ENCODE peak calls at places on chromosomes 4 and X, in ten cellular contexts. I is transverse colon, U is SK-N-SH, C is Panc1, L is breast epithelium, B is esophagus muscularis mucosa, Z is sigmoid colon, A is HepG2, H is upper lobe of left lung, T is vagina. S is an unnamed sample.

GRCh38 chrX:143580266-143580665 is 55.6 kb downstream of the SLITRK4 start:
- DNase-seq in I (no peak), U (no peak), C (no peak), L (no peak), B (no peak), Z (no peak), A (no peak), H (no peak), T (no peak), S (no peak)

GRCh38 chr4:101192244-101192643 is 155.1 kb downstream of the PPP3CA start:
- DNase-seq in I (no peak), U (no peak), C (no peak), L (no peak), B (no peak), Z (no peak), A (peak; percentile 69), H (no peak), T (no peak), S (no peak)

GRCh38 chr4:10094841-10095240 is 21.8 kb downstream of the WDR1 start:
- DNase-seq in I (no peak), U (no peak), C (no peak), L (no peak), B (no peak), Z (no peak), A (no peak), H (no peak), T (no peak), S (no peak)

GRCh38 chr4:521636-522330 is 22.8 kb downstream of the PIGG start:
- DNase-seq in I (no peak), U (no peak), C (no peak), L (no peak), B (no peak), Z (no peak), A (no peak), H (no peak), T (no peak), S (peak; percentile 54)

GRCh38 chrX:794311-794710 is 163.7 kb downstream of the SHOX start:
- DNase-seq in I (no peak), U (no peak), C (no peak), L (no peak), B (no peak), Z (no peak), A (no peak), H (no peak), T (peak; percentile 64), S (no peak)

GRCh38 chr4:1976416-1977352 is 32.1 kb downstream of the NELFA start:
- DNase-seq in I (no peak), U (no peak), C (no peak), L (no peak), B (no peak), Z (no peak), A (no peak), H (no peak), T (no peak), S (peak; percentile 48)

GRCh38 chr4:104420766-104421165 is 73.9 kb downstream of the CXXC4 start:
- DNase-seq in I (no peak), U (no peak), C (no peak), L (no peak), B (no peak), Z (no peak), A (no peak), H (no peak), T (no peak), S (no peak)

GRCh38 chrX:49960061-49960460 is 37.7 kb downstream of the CLCN5 start:
- DNase-seq in I (no peak), U (no peak), C (no peak), L (no peak), B (no peak), Z (no peak), A (no peak), H (no peak), T (no peak), S (no peak)

DNA sequence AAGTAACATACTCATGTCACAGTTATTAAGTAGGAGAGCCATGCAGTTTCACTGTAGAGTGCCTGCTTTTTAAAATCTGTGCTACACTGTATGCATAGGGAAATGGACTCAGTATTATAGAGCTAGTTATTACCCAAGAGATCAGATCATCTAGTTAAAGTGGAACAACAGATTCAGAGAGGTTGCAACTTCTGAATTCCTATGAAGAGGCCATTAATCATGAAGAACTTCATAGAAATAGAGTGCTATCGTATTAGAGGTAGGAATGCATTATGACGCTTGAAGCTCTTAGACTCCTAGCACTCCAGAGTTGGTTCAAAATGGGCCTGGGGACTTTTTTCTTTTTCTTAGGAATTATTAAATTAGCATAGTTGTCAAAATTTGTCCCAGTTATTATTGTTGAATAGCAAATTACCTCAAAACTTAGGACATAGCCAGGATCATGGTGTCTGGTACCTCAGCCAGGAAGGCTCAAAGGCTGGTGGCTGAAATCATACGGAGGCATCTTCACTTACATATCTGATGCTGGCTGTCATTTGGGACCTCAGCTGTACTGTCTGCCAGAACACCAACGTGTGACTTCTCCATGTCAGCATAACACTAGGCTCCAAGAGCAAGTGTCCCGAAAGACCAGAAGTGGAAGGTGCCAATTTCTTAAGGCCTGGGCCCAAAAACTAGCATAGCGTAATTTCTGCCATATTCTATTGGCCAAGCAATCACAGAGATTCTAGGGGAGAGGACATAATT is 125.7 kb downstream of the STAG2 start:
- DNase-seq in I (no peak), U (no peak), C (no peak), L (no peak), B (no peak), Z (no peak), A (no peak), H (no peak), T (no peak), S (no peak)
- H3K36me3 ChIP-seq in I (no peaks in the 10 kb centered on the region), U (peaks cover 50% of the 10 kb centered on the region), C (peaks cover 37% of the 10 kb centered on the region), L (no peaks in the 10 kb centered on the region), B (peaks cover 44% of the 10 kb centered on the region), Z (peaks cover 61% of the 10 kb centered on the region), A (peaks cover 31% of the 10 kb centered on the region), H (no peaks in the 10 kb centered on the region), T (no peaks in the 10 kb centered on the region), S (peaks cover 59% of the 10 kb centered on the region)

GRCh38 chr4:81030617-81031388 is at the start of gene BMP3:
- DNase-seq in I (peak; percentile 73), U (no peak), C (no peak), L (no peak), B (no peak), Z (peak; percentile 86), A (no peak), H (peak; percentile 91), T (no peak), S (peak; percentile 73)

GRCh38 chr4:81032174-81032551 is 1.7 kb downstream of the BMP3 start:
- DNase-seq in I (no peak), U (no peak), C (no peak), L (no peak), B (no peak), Z (no peak), A (no peak), H (no peak), T (no peak), S (no peak)

GRCh38 chr4:81031389-81032173 is 1.1 kb downstream of the BMP3 start:
- DNase-seq in I (no peak), U (peak; percentile 8), C (no peak), L (no peak), B (no peak), Z (no peak), A (no peak), H (no peak), T (no peak), S (peak; percentile 74)

GRCh38 chr4:81030061-81030616 is 369 bp upstream of the BMP3 start:
- DNase-seq in I (no peak), U (no peak), C (no peak), L (no peak), B (no peak), Z (no peak), A (no peak), H (no peak), T (no peak), S (no peak)

DNA sequence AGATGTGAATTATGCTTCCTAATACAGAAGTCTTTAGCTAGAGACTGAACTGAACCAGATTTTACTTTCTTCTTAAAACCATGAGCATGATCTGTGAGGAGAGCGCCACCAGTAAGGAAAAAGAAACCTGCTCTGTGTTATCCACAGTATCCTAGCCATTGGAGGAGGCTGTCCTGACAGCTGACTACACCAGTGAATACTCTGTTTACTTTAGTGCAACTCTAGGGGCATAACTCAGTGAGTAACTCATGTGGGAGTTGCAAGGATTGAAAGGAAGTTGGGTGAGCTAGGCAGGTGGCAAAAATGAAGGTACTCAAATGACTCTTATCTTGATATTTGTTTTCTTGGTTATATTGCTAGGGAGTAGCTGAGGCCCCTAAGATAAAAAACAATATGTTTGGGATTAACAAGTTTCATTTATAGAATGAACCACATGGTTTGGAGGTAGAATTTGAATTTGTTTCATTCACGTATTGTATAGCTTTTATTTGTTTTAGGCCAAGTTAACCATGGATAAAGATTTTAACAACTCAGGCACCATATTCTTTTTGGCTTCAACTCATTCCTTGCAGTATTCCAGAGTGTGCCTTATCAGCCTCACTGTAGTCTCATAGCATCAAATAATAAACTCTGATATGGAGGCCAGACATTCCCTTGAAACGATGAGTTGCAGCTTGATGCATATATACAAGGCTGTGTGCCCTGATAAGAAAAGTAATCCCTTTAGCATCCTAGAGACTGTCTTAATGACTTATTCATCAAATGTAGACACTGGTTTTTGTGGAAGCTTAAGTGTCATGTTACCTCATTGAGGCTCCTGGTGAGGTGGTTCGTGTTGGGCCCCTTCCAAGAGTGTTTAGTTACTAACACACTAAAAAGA is 2.5 kb downstream of the BMP3 start:
- DNase-seq in I (no peak), U (no peak), C (no peak), L (no peak), B (no peak), Z (no peak), A (no peak), H (no peak), T (no peak), S (no peak)
- H3K4me3 ChIP-seq in I (no peak overlapping the region), U (no peak overlapping the region), C (no peak overlapping the region), L (no peak overlapping the region), B (peak overlapping the region; percentile 66), Z (peak overlapping the region; percentile 61), A (no peak overlapping the region), H (peak overlapping the region; percentile 56), T (no peak overlapping the region), S (no peak overlapping the region)

GRCh38 chr4:22502895-22503814 is 12.7 kb downstream of the ADGRA3 start:
- DNase-seq in I (no peak), U (no peak), C (no peak), L (no peak), B (peak; percentile 21), Z (no peak), A (no peak), H (no peak), T (no peak), S (no peak)

GRCh38 chr4:22512306-22512705 is 3.6 kb downstream of the ADGRA3 start:
- DNase-seq in I (no peak), U (no peak), C (no peak), L (no peak), B (no peak), Z (no peak), A (no peak), H (no peak), T (no peak), S (no peak)

GRCh38 chr4:22504931-22505330 is 10.9 kb downstream of the ADGRA3 start:
- DNase-seq in I (no peak), U (no peak), C (no peak), L (no peak), B (peak; percentile 78), Z (no peak), A (no peak), H (no peak), T (no peak), S (no peak)

GRCh38 chr4:22510750-22511149 is 5.1 kb downstream of the ADGRA3 start:
- DNase-seq in I (no peak), U (no peak), C (no peak), L (no peak), B (no peak), Z (no peak), A (peak; percentile 37), H (no peak), T (no peak), S (no peak)

DNA sequence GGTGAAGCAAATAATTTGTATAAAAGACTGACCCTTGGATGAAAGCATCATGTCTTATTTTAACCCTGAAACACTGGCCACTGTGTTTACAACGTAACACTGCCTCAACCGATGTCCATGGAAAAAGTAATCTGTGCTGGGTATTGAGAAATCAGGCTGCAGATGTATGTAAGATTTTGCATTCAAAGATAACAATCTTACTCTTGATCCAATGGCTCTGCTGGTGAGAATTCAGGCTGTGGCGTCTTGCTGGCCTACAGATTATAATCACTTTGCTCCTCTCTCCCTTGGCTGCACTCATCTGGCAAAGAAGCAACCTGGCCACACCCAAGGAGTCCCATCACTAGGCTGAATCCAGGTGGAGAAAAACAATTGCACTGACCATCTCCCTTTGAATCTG is 7.5 kb downstream of the ADGRA3 start:
- DNase-seq in I (no peak), U (no peak), C (no peak), L (no peak), B (peak; percentile 86), Z (no peak), A (no peak), H (no peak), T (no peak), S (no peak)
- TF ChIP-seq POLR2AphosphoS5 in I (no peak), U (no peak), C (no peak), L (no peak), B (no peak), Z (no peak), A (no peak), H (no peak), T (no peak), S (no peak)

GRCh38 chr4:84677093-84677492 is 94.2 kb downstream of the CDS1 start:
- DNase-seq in I (no peak), U (no peak), C (no peak), L (no peak), B (no peak), Z (no peak), A (no peak), H (no peak), T (no peak), S (no peak)
- H3K36me3 ChIP-seq in I (no peaks in the 10 kb centered on the region), U (peaks cover 61% of the 10 kb centered on the region), C (peaks cover 3% of the 10 kb centered on the region), L (peaks cover 9% of the 10 kb centered on the region), B (peaks cover 85% of the 10 kb centered on the region), Z (peaks cover 83% of the 10 kb centered on the region), A (peaks cover 32% of the 10 kb centered on the region), H (peaks cover 16% of the 10 kb centered on the region), T (no peaks in the 10 kb centered on the region), S (peaks cover 100% of the 10 kb centered on the region)